ENCODE peak calls at places on chromosome 18, in five cellular contexts. B is HepG2, E is HEK293T, H is SK-N-SH, O is K562. P is an unnamed sample.

GRCh38 chr18:31070206-31070605 is 27.7 kb upstream of the DSC3 start:
- DNase-seq in B (no peak), E (no peak), H (no peak), O (no peak), P (no peak)

GRCh38 chr18:47793609-47794008 is 136.8 kb downstream of the SMAD2 start:
- DNase-seq in B (no peak), E (no peak), H (no peak), O (no peak), P (no peak)

GRCh38 chr18:55487997-55488396 is 100.0 kb downstream of the TCF4 start:
- DNase-seq in B (no peak), E (no peak), H (no peak), O (no peak), P (no peak)

GRCh38 chr18:62634991-62635630 is 80.2 kb upstream of the PHLPP1 start:
- DNase-seq in B (peak; percentile 7), E (no peak), H (no peak), O (no peak), P (no peak)

GRCh38 chr18:24586662-24587360 is 126.4 kb downstream of the HRH4 start:
- DNase-seq in B (no peak), E (no peak), H (no peak), O (no peak), P (no peak)

GRCh38 chr18:41490861-41491260 is 464.2 kb upstream of the PIK3C3 start:
- DNase-seq in B (no peak), E (no peak), H (no peak), O (no peak), P (no peak)

GRCh38 chr18:79401494-79402208 is 5.9 kb downstream of the NFATC1 start:
- DNase-seq in B (no peak), E (no peak), H (no peak), O (no peak), P (no peak)

GRCh38 chr18:31102020-31102684 is at the start of gene DSC2:
- DNase-seq in B (peak; percentile 61), E (peak; percentile 75), H (peak; percentile 15), O (peak; percentile 37), P (no peak)

DNA sequence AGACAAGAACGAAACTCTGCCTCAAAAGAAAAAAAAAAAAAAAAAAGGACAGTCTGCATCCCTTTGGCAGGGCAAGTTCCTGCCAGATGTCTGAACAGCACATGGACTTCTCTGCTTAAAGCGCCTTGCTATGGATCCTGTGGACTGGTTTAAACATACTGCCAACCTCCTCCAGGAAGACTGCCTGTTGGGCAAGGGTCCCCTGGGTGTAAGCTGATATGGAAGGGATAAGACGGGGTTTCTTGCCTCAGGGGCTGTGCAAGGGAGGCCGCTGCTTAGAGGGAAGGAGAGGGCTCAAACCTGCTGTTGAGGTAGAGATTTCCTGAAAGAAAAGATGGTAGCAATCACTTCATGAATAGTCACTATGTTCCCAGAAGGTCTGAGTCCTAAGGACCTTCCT is 22.2 kb downstream of the SKA1 start:
- DNase-seq in B (no peak), E (no peak), H (no peak), O (no peak), P (no peak)
- TF ChIP-seq FOXM1 in B (no peak), E (no peak), H (no peak), O (no peak), P (no peak)

GRCh38 chr18:53944721-53945120 is 279.7 kb downstream of the MBD2 start:
- DNase-seq in B (no peak), E (no peak), H (no peak), O (no peak), P (no peak)
- TF ChIP-seq FOXM1 in B (no peak), E (no peak), H (no peak), O (no peak), P (no peak)

GRCh38 chr18:76348267-76349066 is 146.6 kb downstream of the ZNF516 start:
- DNase-seq in B (peak; percentile 81), E (no peak), H (no peak), O (no peak), P (no peak)
- TF ChIP-seq FOXM1 in B (no peak), E (no peak), H (no peak), O (no peak), P (no peak)

DNA sequence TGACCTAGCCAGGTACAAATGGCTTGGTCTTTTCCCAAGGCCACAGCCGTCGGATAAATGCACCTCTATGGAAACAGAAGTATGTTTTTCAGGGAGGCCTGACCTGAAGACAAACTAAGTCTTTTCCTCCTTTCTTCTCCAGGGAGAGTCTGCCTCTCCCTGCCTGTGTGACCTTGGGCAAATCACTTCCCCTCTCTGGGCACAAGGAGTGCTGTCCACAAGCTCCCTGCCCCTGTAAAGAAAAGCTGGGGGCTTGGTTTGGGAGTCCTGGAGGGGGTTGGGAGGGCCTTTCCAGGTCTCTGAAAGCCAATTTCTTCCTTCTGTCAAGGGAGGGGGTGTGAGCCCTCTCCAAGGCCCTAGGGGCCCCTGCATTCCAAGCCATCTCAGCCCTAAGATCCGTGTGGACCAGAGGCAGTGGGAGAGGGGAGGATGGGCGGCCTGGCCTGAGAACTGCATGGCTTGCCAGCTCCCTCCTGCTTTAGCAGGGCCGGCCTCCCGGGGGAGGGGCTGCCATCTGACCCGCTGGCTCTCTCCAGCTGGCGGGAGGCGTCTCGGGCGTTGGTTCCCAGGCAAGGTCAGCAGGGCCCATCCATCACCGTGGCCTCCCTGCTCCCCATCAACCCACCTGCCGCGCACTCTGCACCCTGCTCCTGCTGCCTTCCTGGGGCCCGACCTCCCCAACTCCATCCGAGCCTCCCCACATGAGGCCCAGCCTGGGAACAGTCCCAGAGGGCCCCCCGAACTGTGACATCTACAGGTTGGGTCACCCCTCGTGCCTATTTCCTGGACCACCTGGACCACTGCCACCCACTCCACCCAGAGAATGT is 61.4 kb downstream of the SMAD7 start:
- DNase-seq in B (no peak), E (no peak), H (peak; percentile 57), O (no peak), P (no peak)
- TF ChIP-seq FOXM1 in B (no peak), E (no peak), H (no peak), O (no peak), P (no peak)

GRCh38 chr18:2537281-2537680 is 34.0 kb downstream of the METTL4 start:
- DNase-seq in B (no peak), E (no peak), H (no peak), O (no peak), P (no peak)

GRCh38 chr18:2534906-2535305 is 36.4 kb downstream of the METTL4 start:
- DNase-seq in B (no peak), E (no peak), H (no peak), O (no peak), P (no peak)

GRCh38 chr18:2535419-2535910 is 35.8 kb downstream of the METTL4 start:
- DNase-seq in B (no peak), E (no peak), H (no peak), O (no peak), P (no peak)

GRCh38 chr18:2536063-2536462 is 35.2 kb downstream of the METTL4 start:
- DNase-seq in B (no peak), E (no peak), H (no peak), O (no peak), P (no peak)

DNA sequence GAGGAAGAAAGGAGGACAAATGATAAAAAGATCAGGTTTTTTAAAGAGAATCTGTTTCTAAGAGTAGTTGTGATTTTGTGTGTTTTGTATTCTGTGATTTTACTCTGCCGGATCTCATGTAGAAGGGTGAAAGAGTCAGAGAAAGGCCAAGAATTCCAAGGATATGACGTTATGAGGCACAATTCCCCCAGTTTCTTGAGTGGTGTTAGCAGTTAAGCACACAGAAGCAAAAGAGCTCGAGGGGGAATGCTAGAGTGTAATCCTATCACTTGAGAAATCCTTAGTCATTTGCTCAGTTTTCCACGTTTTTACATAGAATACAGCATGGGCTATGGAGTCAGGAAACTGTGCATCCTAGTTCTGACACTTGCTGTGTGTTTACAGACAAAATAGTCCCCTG is 34.8 kb downstream of the METTL4 start:
- DNase-seq in B (no peak), E (no peak), H (no peak), O (no peak), P (no peak)
- TF ChIP-seq FOXM1 in B (no peak), E (no peak), H (no peak), O (no peak), P (no peak)

DNA sequence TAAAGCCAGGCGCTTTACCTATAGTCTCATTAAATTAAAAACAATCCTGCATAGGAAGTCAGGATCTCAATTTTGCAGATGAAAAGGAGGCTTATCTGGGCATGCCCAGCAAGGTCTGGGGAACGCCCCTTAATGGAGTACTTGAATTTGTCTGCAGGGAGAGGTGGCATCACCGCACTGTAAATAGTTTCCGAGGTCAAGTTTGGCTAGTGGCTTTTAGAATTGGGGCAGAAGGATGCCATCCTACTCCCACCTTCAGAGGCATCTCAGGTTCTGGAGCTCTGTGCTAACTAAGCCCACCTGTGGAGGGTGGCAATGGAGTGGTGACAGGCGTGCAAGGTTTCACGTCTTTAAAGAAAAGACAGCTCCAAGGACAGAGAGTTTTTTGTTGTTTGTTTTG is 149.3 kb downstream of the TGIF1 start:
- DNase-seq in B (no peak), E (no peak), H (no peak), O (no peak), P (no peak)
- TF ChIP-seq FOXM1 in B (no peak), E (no peak), H (no peak), O (no peak), P (no peak)

DNA sequence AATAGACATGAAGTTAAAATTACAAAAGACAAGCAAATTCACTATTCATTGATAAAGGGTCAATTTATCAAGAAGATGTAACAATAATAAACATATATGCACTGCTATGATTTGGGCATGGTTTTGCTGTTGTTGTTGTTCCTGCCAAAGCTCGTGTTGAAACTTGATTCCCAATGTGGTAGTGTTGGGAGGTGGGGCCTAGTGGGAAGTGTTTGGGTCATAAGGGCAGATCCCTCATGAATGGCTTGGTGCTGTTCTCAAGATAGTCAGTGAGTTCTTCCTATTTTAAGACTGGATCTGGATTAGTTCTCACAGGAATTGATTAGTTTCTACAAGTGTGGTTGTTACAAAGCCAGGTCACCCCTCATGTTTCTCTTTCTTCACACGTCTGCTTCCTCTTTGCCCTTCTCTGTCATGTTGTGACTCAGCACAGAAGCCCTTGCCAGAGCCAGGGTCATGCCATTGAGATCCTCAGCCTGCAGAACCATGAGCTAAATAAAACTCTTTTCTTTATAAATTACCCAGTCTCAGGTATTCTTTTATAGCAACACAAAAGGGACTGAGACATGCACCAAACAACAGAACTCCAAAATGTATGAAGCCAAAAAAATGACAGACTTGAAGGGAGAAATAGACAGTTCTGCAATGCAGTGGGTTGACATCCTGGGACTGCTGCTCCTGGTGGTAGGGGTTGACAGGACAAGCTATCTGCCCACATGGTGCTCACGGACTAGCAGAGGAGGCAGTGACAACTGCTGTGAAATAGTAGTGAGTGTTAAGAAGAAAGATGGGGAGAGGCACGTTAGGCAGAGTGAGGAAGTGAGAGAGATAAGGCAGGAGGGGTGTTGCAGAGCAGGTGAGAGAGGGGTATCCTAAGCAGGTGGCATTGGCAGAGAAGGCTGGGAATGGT is 18.6 kb upstream of the SKA1 start:
- DNase-seq in B (peak; percentile 11), E (no peak), H (no peak), O (no peak), P (peak; percentile 79)
- TF ChIP-seq FOXM1 in B (no peak), E (no peak), H (no peak), O (no peak), P (peak; percentile 5)

GRCh38 chr18:59357928-59358327 is 1.1 kb downstream of the LMAN1 start:
- DNase-seq in B (peak; percentile 47), E (no peak), H (peak; percentile 8), O (no peak), P (no peak)
- TF ChIP-seq FOXM1 in B (no peak), E (no peak), H (no peak), O (no peak), P (no peak)

DNA sequence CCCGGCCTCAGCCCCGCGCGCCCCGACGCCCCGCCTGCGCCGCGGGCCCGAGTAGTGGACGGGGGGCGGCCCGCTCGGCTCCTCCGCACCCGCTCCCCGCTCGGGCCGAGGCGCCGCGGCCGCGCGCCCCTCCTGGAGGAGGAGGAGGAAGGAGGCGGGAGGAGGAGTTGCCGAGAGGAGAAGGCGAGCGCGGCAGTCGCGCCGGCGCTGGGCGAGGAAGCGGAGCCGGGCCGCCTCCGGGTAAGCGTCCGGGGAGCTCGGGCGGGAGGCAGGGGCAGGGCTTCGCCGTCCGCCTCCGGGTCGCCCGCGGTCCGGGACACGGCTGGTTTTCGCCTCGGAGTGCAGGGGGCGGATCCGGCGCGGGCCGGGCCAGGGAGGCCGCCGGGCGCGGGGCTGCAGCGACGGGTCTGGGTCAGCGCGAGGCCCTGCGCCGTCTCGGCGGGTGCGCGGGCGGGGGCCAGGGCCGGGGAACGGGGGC is at the start of gene SOCS6:
- DNase-seq in B (no peak), E (peak; percentile 25), H (peak; percentile 89), O (peak; percentile 58), P (no peak)
- TF ChIP-seq FOXM1 in B (no peak), E (no peak), H (no peak), O (no peak), P (no peak)

P was measured in GM12878.